ENCODE peak calls at places on chromosomes 7 and 10, in six cellular contexts. P is WTC11; V is T-helper 1 cell; H is activated CD8-positive, alpha-beta memory T cell treated with anti-CD3 and anti-CD28 coated beads, Interleukin-2, amount 10 ng/mL, durations not matched to agents 7 days and 5 days; I is GM20000; J is stimulated activated CD4-positive, alpha-beta T cell treated with anti-CD3 and anti-CD28 coated beads, Interleukin-15, amount 100 ng/mL, for 1 hour. W is an unnamed sample.

GRCh38 chr7:41459623-41460256 is 243.2 kb downstream of the INHBA start:
- DNase-seq in I (no peak), J (no peak), H (no peak), V (no peak), P (no peak), W (no peak)

GRCh38 chr10:100598166-100598565 is 62.4 kb downstream of the HIF1AN start:
- DNase-seq in H (no peak), V (no peak), P (no peak), I (no peak), J (no peak), W (no peak)

GRCh38 chr10:96025566-96025965 is 17.8 kb upstream of the CCNJ start:
- DNase-seq in I (peak), V (no peak), J (no peak), H (no peak), P (peak), W (no peak)

GRCh38 chr10:7942859-7943258 is 111.6 kb upstream of the GATA3 start:
- DNase-seq in J (no peak), H (no peak), I (no peak), V (no peak), P (no peak), W (no peak)

GRCh38 chr10:81081887-81082620 is 544.4 kb downstream of the SH2D4B start:
- DNase-seq in P (peak), I (no peak), J (no peak), H (no peak), V (no peak), W (no peak)

GRCh38 chr7:74027683-74028320 is at the start of gene ELN:
- DNase-seq in H (no peak), J (no peak), P (no peak), V (no peak), I (no peak), W (no peak)

GRCh38 chr10:14570800-14571199 is 203.9 kb downstream of the FAM107B start:
- DNase-seq in V (no peak), P (no peak), J (no peak), H (no peak), I (no peak), W (no peak)

GRCh38 chr10:124450010-124450782 is at the start of gene NKX1-2:
- DNase-seq in V (no peak), H (no peak), J (no peak), I (no peak), P (peak), W (no peak)

GRCh38 chr10:121332829-121333765 is 265.1 kb downstream of the FGFR2 start:
- DNase-seq in I (no peak), J (no peak), P (no peak), V (no peak), H (no peak), W (no peak)

GRCh38 chr7:111029574-111030357 is 61.2 kb upstream of the LRRN3 start:
- DNase-seq in J (no peak), H (peak), P (no peak), V (no peak), I (peak), W (no peak)

GRCh38 chr7:35831208-35831607 is 30.4 kb downstream of the SEPTIN7 start:
- DNase-seq in P (no peak), J (no peak), V (no peak), I (no peak), H (no peak), W (no peak)

GRCh38 chr7:127845497-127846214 is 185.6 kb downstream of the LRRC4 start:
- DNase-seq in H (no peak), V (no peak), P (no peak), J (no peak), I (no peak), W (no peak)

GRCh38 chr10:103507235-103508191 is 14.0 kb downstream of the NEURL1 start:
- DNase-seq in I (no peak), P (no peak), J (no peak), H (no peak), V (no peak), W (no peak)

GRCh38 chr10:47266602-47267001 is 33.4 kb upstream of the GDF10 start:
- DNase-seq in P (no peak), I (no peak), H (peak), V (no peak), J (no peak), W (no peak)

GRCh38 chr10:59654007-59654406 is 55.6 kb downstream of the SLC16A9 start:
- DNase-seq in J (no peak), P (no peak), I (no peak), V (no peak), H (no peak), W (no peak)

GRCh38 chr7:84847790-84848189 is 339.1 kb downstream of the SEMA3D start:
- DNase-seq in I (no peak), H (no peak), P (no peak), V (no peak), J (no peak), W (no peak)

GRCh38 chr10:42951486-42952251 is 125.2 kb upstream of the RET start:
- DNase-seq in H (peak), P (peak), I (no peak), J (no peak), V (no peak), W (no peak)

GRCh38 chr10:27558612-27559020 is 54.5 kb downstream of the RAB18 start:
- DNase-seq in I (peak), P (peak), H (peak), V (no peak), J (no peak), W (no peak)

GRCh38 chr10:124677871-124678565 is 66.2 kb downstream of the FAM53B start:
- DNase-seq in I (no peak), P (no peak), H (no peak), V (no peak), J (no peak), W (no peak)

GRCh38 chr7:123916240-123916724 is 8.8 kb upstream of the SPAM1 start:
- DNase-seq in P (no peak), H (no peak), V (no peak), J (no peak), I (peak), W (no peak)

GRCh38 chr7:29606287-29606721 is 42.7 kb downstream of the PRR15 start:
- DNase-seq in I (no peak), J (no peak), H (no peak), P (no peak), V (no peak), W (no peak)

GRCh38 chr10:32189400-32190084 is 133.3 kb upstream of the KIF5B start:
- DNase-seq in J (no peak), V (no peak), H (no peak), I (no peak), P (no peak), W (no peak)

GRCh38 chr7:3482147-3482921 is 181.3 kb downstream of the SDK1 start:
- DNase-seq in I (no peak), H (no peak), V (no peak), P (peak), J (no peak), W (no peak)

GRCh38 chr10:42876476-42876875 is 93.9 kb downstream of the BMS1 start:
- DNase-seq in J (no peak), H (no peak), I (no peak), V (no peak), P (no peak), W (no peak)

GRCh38 chr7:83005410-83005809 is 157.3 kb downstream of the PCLO start:
- DNase-seq in I (no peak), J (no peak), H (no peak), V (no peak), P (no peak), W (no peak)

GRCh38 chr7:135283959-135284638 is 50.5 kb downstream of the STRA8 start:
- DNase-seq in I (no peak), P (no peak), H (no peak), J (no peak), V (no peak), W (no peak)

GRCh38 chr7:45575501-45576248 is 1.5 kb downstream of the ADCY1 start:
- DNase-seq in J (no peak), H (no peak), I (no peak), V (no peak), P (peak), W (no peak)

GRCh38 chr7:98254951-98255610 is 3.0 kb upstream of the TECPR1 start:
- DNase-seq in H (peak), P (no peak), I (no peak), J (no peak), V (no peak), W (no peak)

GRCh38 chr7:141217938-141218337 is 144.1 kb downstream of the TMEM178B start:
- DNase-seq in I (no peak), P (no peak), J (no peak), V (no peak), H (no peak), W (no peak)

GRCh38 chr10:17406036-17406834 is 48.2 kb downstream of the ST8SIA6 start:
- DNase-seq in H (no peak), J (no peak), I (no peak), P (no peak), V (no peak), W (no peak)

GRCh38 chr7:27155816-27156507 is 513 bp downstream of the HOXA7 start:
- DNase-seq in V (no peak), P (no peak), J (no peak), H (no peak), I (no peak), W (no peak)

GRCh38 chr10:113524120-113524519 is 28.7 kb upstream of the HABP2 start:
- DNase-seq in I (no peak), J (no peak), P (peak), H (no peak), V (no peak), W (no peak)

GRCh38 chr7:55571534-55572377 is 546 bp downstream of the VOPP1 start:
- DNase-seq in J (peak), P (peak), V (peak), H (peak), I (peak), W (peak)